ENCODE peak calls at places on chromosome 18, in seven cellular contexts. D is astrocyte, C is HCT116, X is MM.1S, G is IMR-90, U is GM23248, R is HepG2. S is an unnamed sample. For H3K9me3, the result is how much of the 10 kb centered on the place peaks cover.

GRCh38 chr18:48418000-48418399 is 8.8 kb upstream of the ZBTB7C start:
- DNase-seq in U (peak), X (no peak), C (no peak), R (no peak), D (no peak), G (no peak), S (no peak)

GRCh38 chr18:61199131-61199903 is 133.9 kb upstream of the CDH20 start:
- DNase-seq in G (no peak), C (no peak), D (peak), X (no peak), R (no peak), U (peak), S (no peak)

GRCh38 chr18:44195394-44196140 is 485.1 kb upstream of the SETBP1 start:
- DNase-seq in C (no peak), X (no peak), D (no peak), G (no peak), U (peak), R (no peak), S (no peak)

GRCh38 chr18:34600118-34600517 is 110.0 kb upstream of the DTNA start:
- DNase-seq in G (peak), C (no peak), X (no peak), D (peak), U (peak), R (no peak), S (no peak)

GRCh38 chr18:35127201-35127600 is 86.0 kb downstream of the MAPRE2 start:
- DNase-seq in D (no peak), X (no peak), R (peak), C (no peak), G (peak), U (no peak), S (peak)

GRCh38 chr18:34631567-34631966 is 78.5 kb upstream of the DTNA start:
- DNase-seq in D (no peak), G (no peak), R (peak), C (no peak), X (no peak), U (no peak), S (no peak)

GRCh38 chr18:51537487-51537886 is 340.0 kb upstream of the MEX3C start:
- DNase-seq in X (peak), G (no peak), C (no peak), D (no peak), U (peak), R (no peak), S (peak)

GRCh38 chr18:69539404-69539803 is 138.7 kb downstream of the DOK6 start:
- DNase-seq in D (no peak), G (no peak), R (no peak), U (no peak), X (no peak), C (no peak), S (no peak)

GRCh38 chr18:51726614-51727013 is 529.1 kb upstream of the MEX3C start:
- DNase-seq in X (peak), G (no peak), R (no peak), C (no peak), D (no peak), U (no peak), S (no peak)

GRCh38 chr18:25621144-25621543 is 269.2 kb upstream of the ZNF521 start:
- DNase-seq in D (peak), R (no peak), C (no peak), G (peak), X (no peak), U (no peak), S (no peak)

GRCh38 chr18:3117493-3118192 is 102.1 kb downstream of the MYOM1 start:
- DNase-seq in X (no peak), U (no peak), D (no peak), G (no peak), C (no peak), R (peak), S (no peak)

GRCh38 chr18:64409511-64409910 is 260.6 kb upstream of the LINC00305 start:
- DNase-seq in D (no peak), R (no peak), X (peak), C (no peak), U (peak), G (no peak), S (peak)

GRCh38 chr18:31633416-31634330 is 42.0 kb downstream of the TTR start:
- DNase-seq in D (no peak), U (no peak), C (no peak), X (no peak), G (no peak), R (no peak), S (no peak)

GRCh38 chr18:62341423-62341920 is 16.4 kb downstream of the TNFRSF11A start:
- DNase-seq in G (no peak), C (no peak), X (no peak), D (no peak), U (no peak), R (no peak), S (no peak)

GRCh38 chr18:34886162-34886561 is 155.1 kb upstream of the MAPRE2 start:
- DNase-seq in U (peak), D (no peak), X (no peak), C (no peak), R (no peak), G (no peak), S (no peak)

GRCh38 chr18:55508637-55509036 is 79.4 kb downstream of the TCF4 start:
- DNase-seq in G (no peak), D (no peak), U (no peak), C (no peak), X (no peak), R (no peak), S (no peak)

GRCh38 chr18:37499008-37499407 is 66.6 kb downstream of the CELF4 start:
- DNase-seq in D (no peak), R (no peak), G (no peak), C (no peak), U (no peak), X (no peak), S (peak)

GRCh38 chr18:75247041-75247551 is 36.5 kb downstream of the TSHZ1 start:
- DNase-seq in U (peak), R (no peak), G (peak), C (no peak), D (peak), X (no peak), S (no peak)

GRCh38 chr18:41940506-41941215 is 14.4 kb upstream of the PIK3C3 start:
- DNase-seq in C (no peak), R (no peak), G (peak), D (peak), U (peak), X (no peak), S (peak)

GRCh38 chr18:48228841-48229240 is 180.3 kb downstream of the ZBTB7C start:
- DNase-seq in R (no peak), U (no peak), C (no peak), X (no peak), D (no peak), G (no peak), S (peak)

GRCh38 chr18:76452357-76452756 is 42.7 kb downstream of the ZNF516 start:
- DNase-seq in C (no peak), U (peak), R (no peak), X (no peak), D (peak), G (peak), S (no peak)

GRCh38 chr18:76450912-76451421 is 44.1 kb downstream of the ZNF516 start:
- DNase-seq in R (no peak), U (peak), D (peak), G (peak), X (no peak), C (no peak), S (peak)

GRCh38 chr18:76450452-76450851 is 44.6 kb downstream of the ZNF516 start:
- DNase-seq in D (peak), R (no peak), G (peak), C (no peak), U (peak), X (no peak), S (no peak)

GRCh38 chr18:76453057-76453561 is 41.9 kb downstream of the ZNF516 start:
- DNase-seq in G (no peak), X (no peak), C (no peak), U (no peak), R (no peak), D (no peak), S (no peak)

DNA sequence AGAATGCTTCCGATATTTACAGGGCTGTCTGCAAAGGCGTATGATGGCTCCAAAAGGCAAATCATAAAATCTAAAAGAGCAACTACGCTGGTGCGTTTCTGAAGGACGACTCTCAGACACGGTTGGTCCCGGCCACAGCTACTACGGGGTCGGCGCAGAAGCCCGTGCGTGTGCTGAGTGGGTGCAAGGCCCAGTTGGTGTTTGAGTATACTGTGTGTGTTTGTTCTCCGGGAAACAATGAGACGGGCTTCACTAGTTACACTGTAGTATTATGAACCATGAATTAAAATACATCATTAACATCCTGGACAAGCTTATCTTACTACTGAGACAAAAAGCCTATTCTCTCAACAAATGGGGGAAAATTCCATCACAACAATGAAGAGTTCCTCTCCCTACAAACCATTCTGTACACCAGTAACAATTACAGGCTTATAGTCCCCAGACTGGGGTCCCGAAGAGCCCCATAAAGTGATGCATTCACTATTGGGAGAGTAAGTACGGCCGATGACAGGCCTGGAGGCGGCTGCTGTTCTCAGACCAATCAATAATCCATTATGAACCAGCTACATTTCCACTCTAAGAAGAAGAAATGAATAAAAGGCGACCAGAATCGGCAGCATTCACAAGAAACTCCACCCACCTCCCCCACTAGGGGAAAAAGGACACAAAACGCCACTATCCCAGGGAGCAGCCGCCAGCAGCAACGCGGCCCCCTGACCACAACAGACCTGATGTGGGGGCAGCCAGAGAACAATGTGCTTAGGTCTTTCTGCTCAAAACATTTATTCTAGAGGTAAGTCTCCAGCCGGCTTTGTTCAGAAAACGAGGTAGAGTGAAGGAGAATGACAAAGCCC is 43.3 kb downstream of the ZNF516 start:
- DNase-seq in X (no peak), U (peak), G (no peak), R (no peak), C (no peak), D (no peak), S (peak)
- H3K9ac ChIP-seq in X (no peak), U (peak), G (peak), R (no peak), C (no peak), D (peak), S (no peak)

GRCh38 chr18:8619041-8619440 is 9.8 kb downstream of the RAB12 start:
- DNase-seq in G (no peak), D (no peak), C (no peak), X (no peak), U (no peak), R (no peak), S (no peak)
- H3K9me3 ChIP-seq in G (under half), D (under half), C (under half), X (under half), U (under half), R (under half), S (under half)

DNA sequence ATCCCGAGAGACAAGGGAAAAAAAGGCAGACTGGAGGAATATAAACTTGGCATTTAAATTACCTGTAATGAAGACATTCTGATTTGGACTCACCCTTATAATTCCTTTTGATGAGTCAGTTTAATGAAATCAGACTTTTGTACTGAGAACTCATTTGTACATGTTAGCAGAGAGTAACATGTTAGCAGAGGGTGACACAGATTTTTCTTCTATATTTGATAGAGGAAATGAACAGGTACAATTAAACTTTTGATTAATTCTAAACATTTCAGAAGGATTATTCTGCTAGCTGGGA is 74.7 kb upstream of the RIOK3 start:
- DNase-seq in G (peak), U (peak), X (no peak), D (peak), R (no peak), C (no peak), S (no peak)
- H3K9ac ChIP-seq in G (no peak), U (peak), X (no peak), D (peak), R (no peak), C (no peak), S (no peak)

DNA sequence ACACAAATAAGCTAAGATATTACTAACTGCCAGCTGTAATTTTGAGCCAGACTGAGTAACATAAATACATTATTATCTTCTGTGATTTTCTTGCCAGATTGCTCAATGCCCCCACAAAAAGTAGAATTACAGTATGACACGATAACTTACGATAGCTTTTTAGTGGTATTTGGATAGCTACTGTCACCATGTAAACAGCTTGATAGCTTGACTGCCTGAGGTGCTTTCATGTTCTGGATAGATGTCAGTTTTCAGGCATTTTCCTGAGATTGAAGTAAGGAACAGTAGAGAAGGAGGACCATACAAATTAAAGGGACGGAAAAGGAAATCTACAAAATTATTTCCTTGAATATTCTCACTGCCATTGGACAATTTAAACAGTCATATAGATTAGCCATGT is 533.3 kb downstream of the SOCS6 start:
- DNase-seq in D (no peak), C (no peak), R (no peak), G (no peak), X (no peak), U (no peak), S (no peak)
- H3K9me3 ChIP-seq in D (under half), C (under half), R (under half), G (under half), X (under half), U (under half), S (under half)

DNA sequence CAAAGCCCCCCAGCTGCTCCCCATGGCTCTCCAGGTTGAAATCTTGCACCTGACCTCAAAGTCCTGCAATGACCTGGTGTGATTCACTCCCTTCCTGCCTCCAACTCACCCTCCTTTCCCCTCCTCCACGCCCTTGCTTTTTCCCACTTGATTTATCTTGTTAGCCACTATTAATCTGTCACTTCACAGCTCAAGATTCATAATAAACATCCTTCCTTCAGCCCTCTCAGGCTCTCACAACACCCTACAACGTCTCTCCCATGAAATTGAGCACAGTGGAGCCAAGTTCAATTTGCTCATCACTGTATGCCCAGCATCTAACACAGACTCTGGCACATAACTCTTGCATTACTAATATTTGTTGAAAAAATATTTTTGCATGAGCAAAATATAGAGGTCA is 85.6 kb upstream of the SLC35G4 start:
- DNase-seq in G (no peak), C (no peak), X (no peak), D (no peak), R (no peak), U (peak), S (no peak)
- H3K9ac ChIP-seq in G (no peak), C (no peak), X (no peak), D (no peak), R (no peak), U (no peak), S (no peak)

GRCh38 chr18:14964002-14964401 is 216.0 kb downstream of the ANKRD30B start:
- DNase-seq in R (no peak), U (no peak), G (no peak), C (no peak), D (no peak), X (no peak), S (no peak)
- H3K9me3 ChIP-seq in R (under half), U (under half), G (under half), C (under half), D (under half), X (under half), S (under half)

GRCh38 chr18:79461627-79462026 is 65.9 kb downstream of the NFATC1 start:
- DNase-seq in G (no peak), D (no peak), X (no peak), U (no peak), C (no peak), R (no peak), S (no peak)
- H3K9ac ChIP-seq in G (no peak), D (no peak), X (no peak), U (no peak), C (no peak), R (no peak), S (no peak)

DNA sequence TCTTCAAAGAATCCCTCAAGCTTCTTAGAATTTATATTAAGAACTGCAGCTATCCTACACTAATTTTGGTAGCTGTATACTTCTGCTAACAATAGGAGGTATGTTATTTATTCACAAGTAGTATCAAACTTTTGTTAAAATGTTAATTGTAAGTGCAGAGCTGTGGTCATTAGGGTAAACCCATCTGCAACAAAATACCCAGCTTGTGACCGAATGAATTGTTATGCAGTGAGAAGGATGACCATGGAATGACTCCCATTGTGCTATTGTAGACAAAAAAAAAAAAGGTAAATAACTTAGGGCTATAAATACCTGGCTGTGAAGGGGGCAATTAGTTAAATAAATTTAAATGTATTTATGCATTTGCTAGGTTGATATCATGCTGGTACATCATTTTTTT is 186.1 kb downstream of the ADCYAP1 start:
- DNase-seq in X (no peak), D (no peak), U (no peak), C (no peak), G (no peak), R (no peak), S (no peak)
- H3K9me3 ChIP-seq in X (under half), D (under half), U (under half), C (under half), G (under half), R (under half), S (under half)